ENCODE peak calls at places on chromosomes 5 and 9, in nine cellular contexts. A, N, D, U, T, Q, O, V and X are unnamed samples.

GRCh38 chr5:174323878-174324281 is 278.4 kb downstream of the NSG2 start:
- DNase-seq in A (peak; percentile 49), N (no peak), D (no peak), U (peak; percentile 60), T (no peak), Q (peak; percentile 28), O (peak; percentile 89), V (no peak), X (no peak)

GRCh38 chr9:117278656-117279055 is 136.2 kb downstream of the ASTN2 start:
- DNase-seq in A (no peak), N (no peak), D (no peak), U (no peak), T (no peak), Q (peak; percentile 26), O (peak; percentile 15), V (no peak), X (no peak)

GRCh38 chr9:127963359-127964064 is 17.3 kb downstream of the EEIG1 start:
- DNase-seq in A (no peak), N (no peak), D (no peak), U (no peak), T (peak; percentile 74), Q (no peak), O (no peak), V (no peak), X (no peak)

GRCh38 chr9:589723-590122 is 251.8 kb upstream of the DMRT1 start:
- DNase-seq in A (peak; percentile 11), N (no peak), D (no peak), U (peak; percentile 4), T (peak; percentile 35), Q (no peak), O (no peak), V (no peak), X (no peak)

GRCh38 chr5:138032028-138032571 is 779 bp downstream of the FAM13B start:
- DNase-seq in A (peak; percentile 56), N (peak; percentile 83), D (peak; percentile 75), U (peak; percentile 65), T (peak; percentile 54), Q (peak; percentile 41), O (no peak), V (peak; percentile 74), X (peak; percentile 22)

GRCh38 chr5:82057051-82057450 is 85.2 kb downstream of the ATG10 start:
- DNase-seq in A (no peak), N (no peak), D (no peak), U (no peak), T (no peak), Q (no peak), O (no peak), V (no peak), X (no peak)

GRCh38 chr9:132099741-132100407 is 20.2 kb upstream of the MED27 start:
- DNase-seq in A (peak; percentile 28), N (no peak), D (no peak), U (no peak), T (no peak), Q (no peak), O (no peak), V (no peak), X (no peak)

GRCh38 chr5:170860415-170860814 is 1.4 kb upstream of the RANBP17 start:
- DNase-seq in A (no peak), N (no peak), D (no peak), U (no peak), T (no peak), Q (no peak), O (no peak), V (no peak), X (no peak)

GRCh38 chr5:173628501-173628900 is 12.1 kb upstream of the BOD1 start:
- DNase-seq in A (no peak), N (no peak), D (no peak), U (no peak), T (no peak), Q (no peak), O (no peak), V (no peak), X (no peak)

GRCh38 chr5:11010811-11011210 is 249.8 kb upstream of the DAP start:
- DNase-seq in A (no peak), N (no peak), D (no peak), U (no peak), T (no peak), Q (no peak), O (no peak), V (no peak), X (no peak)

GRCh38 chr9:110446171-110446570 is 108.5 kb upstream of the TXNDC8 start:
- DNase-seq in A (peak; percentile 16), N (no peak), D (no peak), U (no peak), T (no peak), Q (no peak), O (no peak), V (no peak), X (no peak)

GRCh38 chr9:120289990-120290925 is 289.7 kb downstream of the CDK5RAP2 start:
- DNase-seq in A (peak; percentile 21), N (no peak), D (no peak), U (no peak), T (no peak), Q (no peak), O (no peak), V (no peak), X (no peak)

GRCh38 chr5:62307364-62307689 is 1.3 kb downstream of the KIF2A start:
- DNase-seq in A (no peak), N (no peak), D (no peak), U (peak; percentile 8), T (no peak), Q (no peak), O (no peak), V (no peak), X (no peak)

GRCh38 chr5:71882826-71883744 is 164.0 kb downstream of the CARTPT start:
- DNase-seq in A (peak; percentile 41), N (no peak), D (no peak), U (no peak), T (no peak), Q (no peak), O (no peak), V (no peak), X (no peak)

GRCh38 chr9:95516736-95517558 is at the start of gene PTCH1:
- DNase-seq in A (peak; percentile 46), N (peak; percentile 58), D (peak; percentile 65), U (peak; percentile 68), T (peak; percentile 50), Q (peak; percentile 78), O (peak; percentile 91), V (peak; percentile 41), X (no peak)

GRCh38 chr5:156971415-156971814 is 8.4 kb upstream of the TIMD4 start:
- DNase-seq in A (no peak), N (no peak), D (no peak), U (no peak), T (no peak), Q (no peak), O (no peak), V (no peak), X (no peak)

GRCh38 chr5:93355691-93356090 is 225.3 kb downstream of the NR2F1-AS1 start:
- DNase-seq in A (no peak), N (no peak), D (no peak), U (no peak), T (no peak), Q (no peak), O (no peak), V (no peak), X (no peak)

GRCh38 chr5:78496373-78496772 is 136.0 kb downstream of the SCAMP1 start:
- DNase-seq in A (peak; percentile 64), N (no peak), D (no peak), U (peak; percentile 39), T (no peak), Q (no peak), O (no peak), V (no peak), X (no peak)
- H3K4me1 ChIP-seq in A (peaks cover 35% of the 10 kb centered on the region), N (peaks cover 38% of the 10 kb centered on the region), D (peaks cover 21% of the 10 kb centered on the region), U (peaks cover 3% of the 10 kb centered on the region), T (no peaks in the 10 kb centered on the region), Q (no peaks in the 10 kb centered on the region), O (peaks cover 20% of the 10 kb centered on the region), V (peaks cover 9% of the 10 kb centered on the region), X (peaks cover 6% of the 10 kb centered on the region)

GRCh38 chr5:139654464-139654863 is 6.3 kb downstream of the CXXC5 start:
- DNase-seq in A (no peak), N (no peak), D (no peak), U (no peak), T (no peak), Q (no peak), O (no peak), V (no peak), X (no peak)

GRCh38 chr5:139655727-139656271 is 7.7 kb downstream of the CXXC5 start:
- DNase-seq in A (no peak), N (peak; percentile 75), D (peak; percentile 86), U (peak; percentile 69), T (no peak), Q (no peak), O (peak; percentile 67), V (peak; percentile 75), X (no peak)

GRCh38 chr5:139653616-139654015 is 5.5 kb downstream of the CXXC5 start:
- DNase-seq in A (no peak), N (no peak), D (peak; percentile 38), U (no peak), T (no peak), Q (peak; percentile 77), O (peak; percentile 49), V (no peak), X (no peak)

GRCh38 chr5:139652788-139653241 is 4.7 kb downstream of the CXXC5 start:
- DNase-seq in A (no peak), N (no peak), D (peak; percentile 49), U (no peak), T (no peak), Q (no peak), O (no peak), V (no peak), X (no peak)

DNA sequence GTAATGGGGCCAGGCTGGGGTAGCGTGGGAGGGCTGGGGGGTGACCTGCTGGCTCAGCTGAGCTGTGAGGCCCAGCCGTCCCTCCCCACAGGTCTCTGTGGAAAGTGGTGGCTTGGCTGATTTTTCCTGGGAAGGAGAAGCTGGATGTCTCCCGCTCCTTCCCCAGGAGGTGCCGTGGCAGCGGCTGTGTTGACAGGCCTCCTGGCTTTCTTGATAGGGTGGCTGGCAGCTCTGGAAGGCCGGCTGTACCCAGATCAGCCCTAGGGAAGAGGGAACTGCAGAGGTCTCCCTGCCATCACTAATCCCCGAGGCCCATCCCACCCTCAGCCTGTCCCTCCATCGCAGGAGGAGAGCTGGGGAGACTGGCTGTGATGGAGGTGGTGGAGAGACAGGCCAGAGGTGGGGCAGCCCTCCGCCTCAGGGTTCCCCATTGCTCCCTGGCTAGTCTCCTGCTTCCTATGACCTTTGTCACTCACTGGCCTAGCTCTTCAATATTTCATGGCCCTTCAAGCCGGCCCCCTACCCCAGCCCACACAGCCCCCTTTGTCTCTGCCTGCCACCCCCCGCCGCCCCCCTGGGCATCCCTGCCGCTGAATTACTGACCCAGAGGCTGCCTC is 6.8 kb downstream of the CXXC5 start:
- DNase-seq in A (no peak), N (no peak), D (no peak), U (no peak), T (no peak), Q (no peak), O (peak; percentile 61), V (no peak), X (no peak)
- H3K27ac ChIP-seq in A (no peak overlapping the region), N (peak overlapping the region; percentile 86), D (peak overlapping the region; percentile 98), U (peak overlapping the region; percentile 32), T (peak overlapping the region; percentile 64), Q (peak overlapping the region; percentile 58), O (no peak overlapping the region), V (peak overlapping the region; percentile 94), X (peak overlapping the region; percentile 99)

GRCh38 chr5:1513326-1514026 is 10.3 kb downstream of the LPCAT1 start:
- DNase-seq in A (no peak), N (peak; percentile 49), D (peak; percentile 30), U (no peak), T (peak; percentile 5), Q (no peak), O (peak; percentile 2), V (no peak), X (peak; percentile 1)
- H3K4me1 ChIP-seq in A (peaks cover 33% of the 10 kb centered on the region), N (peaks cover 47% of the 10 kb centered on the region), D (no peaks in the 10 kb centered on the region), U (peaks cover 30% of the 10 kb centered on the region), T (no peaks in the 10 kb centered on the region), Q (peaks cover 6% of the 10 kb centered on the region), O (peaks cover 20% of the 10 kb centered on the region), V (no peaks in the 10 kb centered on the region), X (no peaks in the 10 kb centered on the region)

GRCh38 chr5:126452477-126452876 is 29.3 kb downstream of the GRAMD2B start:
- DNase-seq in A (no peak), N (no peak), D (no peak), U (no peak), T (no peak), Q (no peak), O (no peak), V (no peak), X (no peak)
- H3K27ac ChIP-seq in A (peak overlapping the region; percentile 99), N (no peak overlapping the region), D (no peak overlapping the region), U (no peak overlapping the region), T (peak overlapping the region; percentile 35), Q (no peak overlapping the region), O (no peak overlapping the region), V (no peak overlapping the region), X (no peak overlapping the region)